ENCODE peak calls at places on chromosomes 3 and 15, in eight cellular contexts. One of them, this sample, is unnamed.

GRCh38 chr3:30659270-30660127 is 53.1 kb downstream of the TGFBR2 start:
- DNase-seq in CD8-positive, alpha-beta memory T cell: no peak
- DNase-seq in GM23338: no peak
- DNase-seq in astrocyte: peak; percentile 98
- DNase-seq in CD4-positive, CD25-positive, alpha-beta regulatory T cell: no peak
- DNase-seq in esophagus squamous epithelium: no peak
- DNase-seq in heart right ventricle: no peak
- DNase-seq in sigmoid colon: no peak
- DNase-seq in this sample: no peak

GRCh38 chr15:50355612-50355905 is 561 bp upstream of the GABPB1 start:
- DNase-seq in CD8-positive, alpha-beta memory T cell: no peak
- DNase-seq in GM23338: no peak
- DNase-seq in astrocyte: no peak
- DNase-seq in CD4-positive, CD25-positive, alpha-beta regulatory T cell: no peak
- DNase-seq in esophagus squamous epithelium: no peak
- DNase-seq in heart right ventricle: no peak
- DNase-seq in sigmoid colon: no peak
- DNase-seq in this sample: no peak

GRCh38 chr15:74817370-74817737 is 4.7 kb downstream of the LMAN1L start:
- DNase-seq in CD8-positive, alpha-beta memory T cell: no peak
- DNase-seq in GM23338: no peak
- DNase-seq in astrocyte: no peak
- DNase-seq in CD4-positive, CD25-positive, alpha-beta regulatory T cell: no peak
- DNase-seq in esophagus squamous epithelium: no peak
- DNase-seq in heart right ventricle: peak; percentile 58
- DNase-seq in sigmoid colon: no peak
- DNase-seq in this sample: no peak

GRCh38 chr3:193982258-193982659 is 153.7 kb upstream of the HES1 start:
- DNase-seq in CD8-positive, alpha-beta memory T cell: no peak
- DNase-seq in GM23338: no peak
- DNase-seq in astrocyte: peak; percentile 85
- DNase-seq in CD4-positive, CD25-positive, alpha-beta regulatory T cell: no peak
- DNase-seq in esophagus squamous epithelium: no peak
- DNase-seq in heart right ventricle: peak; percentile 83
- DNase-seq in sigmoid colon: peak; percentile 81
- DNase-seq in this sample: peak; percentile 67

GRCh38 chr3:37221407-37221806 is 47.0 kb upstream of the LRRFIP2 start:
- DNase-seq in CD8-positive, alpha-beta memory T cell: no peak
- DNase-seq in GM23338: no peak
- DNase-seq in astrocyte: peak; percentile 85
- DNase-seq in CD4-positive, CD25-positive, alpha-beta regulatory T cell: no peak
- DNase-seq in esophagus squamous epithelium: no peak
- DNase-seq in heart right ventricle: no peak
- DNase-seq in sigmoid colon: no peak
- DNase-seq in this sample: no peak

GRCh38 chr15:79989682-79990081 is 18.7 kb upstream of the BCL2A1 start:
- DNase-seq in CD8-positive, alpha-beta memory T cell: no peak
- DNase-seq in GM23338: no peak
- DNase-seq in astrocyte: no peak
- DNase-seq in CD4-positive, CD25-positive, alpha-beta regulatory T cell: no peak
- DNase-seq in esophagus squamous epithelium: no peak
- DNase-seq in heart right ventricle: no peak
- DNase-seq in sigmoid colon: no peak
- DNase-seq in this sample: no peak

GRCh38 chr15:74795961-74796625 is 14.2 kb downstream of the CSK start:
- DNase-seq in CD8-positive, alpha-beta memory T cell: no peak
- DNase-seq in GM23338: no peak
- DNase-seq in astrocyte: no peak
- DNase-seq in CD4-positive, CD25-positive, alpha-beta regulatory T cell: no peak
- DNase-seq in esophagus squamous epithelium: no peak
- DNase-seq in heart right ventricle: no peak
- DNase-seq in sigmoid colon: no peak
- DNase-seq in this sample: no peak

GRCh38 chr3:197499427-197499826 is 56.3 kb downstream of the BDH1 start:
- DNase-seq in CD8-positive, alpha-beta memory T cell: no peak
- DNase-seq in GM23338: no peak
- DNase-seq in astrocyte: peak; percentile 92
- DNase-seq in CD4-positive, CD25-positive, alpha-beta regulatory T cell: no peak
- DNase-seq in esophagus squamous epithelium: no peak
- DNase-seq in heart right ventricle: no peak
- DNase-seq in sigmoid colon: no peak
- DNase-seq in this sample: no peak

GRCh38 chr3:139202226-139202958 is 141.4 kb upstream of the MRPS22 start:
- DNase-seq in CD8-positive, alpha-beta memory T cell: no peak
- DNase-seq in GM23338: peak; percentile 85
- DNase-seq in astrocyte: no peak
- DNase-seq in CD4-positive, CD25-positive, alpha-beta regulatory T cell: no peak
- DNase-seq in esophagus squamous epithelium: no peak
- DNase-seq in heart right ventricle: no peak
- DNase-seq in sigmoid colon: no peak
- DNase-seq in this sample: no peak

GRCh38 chr3:37863949-37864822 is 2.5 kb downstream of the CTDSPL start:
- DNase-seq in CD8-positive, alpha-beta memory T cell: no peak
- DNase-seq in GM23338: peak; percentile 35
- DNase-seq in astrocyte: no peak
- DNase-seq in CD4-positive, CD25-positive, alpha-beta regulatory T cell: no peak
- DNase-seq in esophagus squamous epithelium: no peak
- DNase-seq in heart right ventricle: no peak
- DNase-seq in sigmoid colon: no peak
- DNase-seq in this sample: no peak

GRCh38 chr3:30370681-30371271 is 235.6 kb upstream of the TGFBR2 start:
- DNase-seq in CD8-positive, alpha-beta memory T cell: no peak
- DNase-seq in GM23338: no peak
- DNase-seq in astrocyte: peak; percentile 86
- DNase-seq in CD4-positive, CD25-positive, alpha-beta regulatory T cell: no peak
- DNase-seq in esophagus squamous epithelium: no peak
- DNase-seq in heart right ventricle: no peak
- DNase-seq in sigmoid colon: no peak
- DNase-seq in this sample: no peak

GRCh38 chr3:117097356-117097755 is 387.8 kb downstream of the TUSC7 start:
- DNase-seq in CD8-positive, alpha-beta memory T cell: no peak
- DNase-seq in GM23338: no peak
- DNase-seq in astrocyte: peak; percentile 29
- DNase-seq in CD4-positive, CD25-positive, alpha-beta regulatory T cell: no peak
- DNase-seq in esophagus squamous epithelium: no peak
- DNase-seq in heart right ventricle: no peak
- DNase-seq in sigmoid colon: no peak
- DNase-seq in this sample: no peak

DNA sequence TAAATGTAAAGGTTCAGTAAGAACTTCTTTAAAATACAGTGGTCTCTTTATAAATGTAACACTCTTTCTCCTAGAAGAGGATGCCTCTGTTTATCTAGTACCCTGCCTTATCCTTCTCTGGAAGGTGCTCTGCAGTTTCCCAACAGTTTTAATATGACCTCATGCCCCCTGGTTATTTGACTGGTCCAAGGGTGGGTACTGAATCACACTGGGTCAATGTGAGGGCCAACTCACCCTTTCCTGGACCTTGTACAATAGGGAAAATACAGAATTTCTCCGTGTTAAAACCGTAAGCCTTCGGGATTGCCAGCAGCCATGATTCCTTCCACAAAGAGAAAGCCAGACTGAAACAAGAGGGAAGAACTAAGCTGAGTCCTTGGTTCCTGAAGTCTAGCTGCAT is 9.2 kb downstream of the DCBLD2 start:
- DNase-seq in CD8-positive, alpha-beta memory T cell: no peak
- DNase-seq in GM23338: no peak
- DNase-seq in astrocyte: no peak
- DNase-seq in CD4-positive, CD25-positive, alpha-beta regulatory T cell: no peak
- DNase-seq in esophagus squamous epithelium: no peak
- DNase-seq in heart right ventricle: no peak
- DNase-seq in sigmoid colon: no peak
- DNase-seq in this sample: no peak
- H3K36me3 ChIP-seq in CD8-positive, alpha-beta memory T cell: no peaks in the 10 kb centered on the region
- H3K36me3 ChIP-seq in GM23338: no peaks in the 10 kb centered on the region
- H3K36me3 ChIP-seq in astrocyte: peaks cover 41% of the 10 kb centered on the region
- H3K36me3 ChIP-seq in CD4-positive, CD25-positive, alpha-beta regulatory T cell: no peaks in the 10 kb centered on the region
- H3K36me3 ChIP-seq in esophagus squamous epithelium: no peaks in the 10 kb centered on the region
- H3K36me3 ChIP-seq in heart right ventricle: no peaks in the 10 kb centered on the region
- H3K36me3 ChIP-seq in sigmoid colon: no peaks in the 10 kb centered on the region
- H3K36me3 ChIP-seq in this sample: no peaks in the 10 kb centered on the region

GRCh38 chr3:149197669-149198068 is 24.0 kb downstream of the CP start:
- DNase-seq in CD8-positive, alpha-beta memory T cell: no peak
- DNase-seq in GM23338: peak; percentile 55
- DNase-seq in astrocyte: no peak
- DNase-seq in CD4-positive, CD25-positive, alpha-beta regulatory T cell: no peak
- DNase-seq in esophagus squamous epithelium: no peak
- DNase-seq in heart right ventricle: no peak
- DNase-seq in sigmoid colon: no peak
- DNase-seq in this sample: no peak
- H3K27ac ChIP-seq in CD8-positive, alpha-beta memory T cell: no peak overlapping the region
- H3K27ac ChIP-seq in GM23338: peak overlapping the region; percentile 100
- H3K27ac ChIP-seq in astrocyte: no peak overlapping the region
- H3K27ac ChIP-seq in CD4-positive, CD25-positive, alpha-beta regulatory T cell: no peak overlapping the region
- H3K27ac ChIP-seq in esophagus squamous epithelium: no peak overlapping the region
- H3K27ac ChIP-seq in heart right ventricle: no peak overlapping the region
- H3K27ac ChIP-seq in sigmoid colon: no peak overlapping the region
- H3K27ac ChIP-seq in this sample: no peak overlapping the region

GRCh38 chr15:73792429-73792828 is 39.3 kb upstream of the INSYN1 start:
- DNase-seq in CD8-positive, alpha-beta memory T cell: no peak
- DNase-seq in GM23338: no peak
- DNase-seq in astrocyte: no peak
- DNase-seq in CD4-positive, CD25-positive, alpha-beta regulatory T cell: no peak
- DNase-seq in esophagus squamous epithelium: no peak
- DNase-seq in heart right ventricle: peak; percentile 35
- DNase-seq in sigmoid colon: no peak
- DNase-seq in this sample: no peak

GRCh38 chr15:73796266-73796939 is 43.3 kb upstream of the INSYN1 start:
- DNase-seq in CD8-positive, alpha-beta memory T cell: no peak
- DNase-seq in GM23338: no peak
- DNase-seq in astrocyte: no peak
- DNase-seq in CD4-positive, CD25-positive, alpha-beta regulatory T cell: no peak
- DNase-seq in esophagus squamous epithelium: no peak
- DNase-seq in heart right ventricle: peak; percentile 70
- DNase-seq in sigmoid colon: no peak
- DNase-seq in this sample: no peak

GRCh38 chr15:73797366-73798158 is 44.4 kb upstream of the INSYN1 start:
- DNase-seq in CD8-positive, alpha-beta memory T cell: no peak
- DNase-seq in GM23338: no peak
- DNase-seq in astrocyte: no peak
- DNase-seq in CD4-positive, CD25-positive, alpha-beta regulatory T cell: no peak
- DNase-seq in esophagus squamous epithelium: no peak
- DNase-seq in heart right ventricle: no peak
- DNase-seq in sigmoid colon: no peak
- DNase-seq in this sample: no peak

GRCh38 chr15:73799466-73799865 is 46.3 kb upstream of the INSYN1 start:
- DNase-seq in CD8-positive, alpha-beta memory T cell: no peak
- DNase-seq in GM23338: peak; percentile 30
- DNase-seq in astrocyte: peak; percentile 56
- DNase-seq in CD4-positive, CD25-positive, alpha-beta regulatory T cell: no peak
- DNase-seq in esophagus squamous epithelium: no peak
- DNase-seq in heart right ventricle: no peak
- DNase-seq in sigmoid colon: no peak
- DNase-seq in this sample: no peak

DNA sequence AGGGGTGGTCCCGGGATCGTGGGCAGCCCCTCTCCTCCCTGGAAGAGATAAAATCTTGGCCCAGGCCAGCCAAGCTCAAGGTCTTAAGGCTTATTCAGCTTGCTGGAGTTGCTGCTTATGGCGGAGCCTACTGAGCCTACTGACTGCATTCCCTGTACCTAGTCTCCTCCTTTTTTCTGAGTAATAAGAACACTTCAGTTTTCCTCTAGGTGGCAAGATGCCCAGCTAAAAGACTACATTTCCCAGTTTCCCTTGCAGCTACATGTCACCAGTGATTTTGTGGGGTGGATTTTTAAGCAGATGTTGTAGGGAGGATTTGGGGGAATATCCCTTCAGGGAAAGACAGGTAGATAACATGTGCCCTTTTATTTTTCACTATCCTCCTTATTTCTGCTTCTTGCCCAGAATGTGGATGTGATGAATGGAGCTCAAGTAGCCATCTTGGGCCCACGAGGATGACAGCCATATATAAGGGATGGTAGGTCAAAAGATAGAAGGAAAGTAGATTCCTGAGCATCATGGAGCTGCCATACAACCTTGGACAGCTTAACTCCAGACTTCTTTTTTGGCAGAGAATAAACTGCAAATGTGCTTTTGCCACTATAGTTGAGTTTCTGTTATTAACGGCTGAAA is 41.5 kb upstream of the INSYN1 start:
- DNase-seq in CD8-positive, alpha-beta memory T cell: no peak
- DNase-seq in GM23338: peak; percentile 28
- DNase-seq in astrocyte: peak; percentile 37
- DNase-seq in CD4-positive, CD25-positive, alpha-beta regulatory T cell: no peak
- DNase-seq in esophagus squamous epithelium: no peak
- DNase-seq in heart right ventricle: no peak
- DNase-seq in sigmoid colon: no peak
- DNase-seq in this sample: no peak
- H3K36me3 ChIP-seq in CD8-positive, alpha-beta memory T cell: no peaks in the 10 kb centered on the region
- H3K36me3 ChIP-seq in GM23338: no peaks in the 10 kb centered on the region
- H3K36me3 ChIP-seq in astrocyte: no peaks in the 10 kb centered on the region
- H3K36me3 ChIP-seq in CD4-positive, CD25-positive, alpha-beta regulatory T cell: no peaks in the 10 kb centered on the region
- H3K36me3 ChIP-seq in esophagus squamous epithelium: no peaks in the 10 kb centered on the region
- H3K36me3 ChIP-seq in heart right ventricle: no peaks in the 10 kb centered on the region
- H3K36me3 ChIP-seq in sigmoid colon: no peaks in the 10 kb centered on the region
- H3K36me3 ChIP-seq in this sample: no peaks in the 10 kb centered on the region

GRCh38 chr15:29924750-29925149 is 102.5 kb upstream of the TJP1 start:
- DNase-seq in CD8-positive, alpha-beta memory T cell: no peak
- DNase-seq in GM23338: peak; percentile 97
- DNase-seq in astrocyte: peak; percentile 89
- DNase-seq in CD4-positive, CD25-positive, alpha-beta regulatory T cell: no peak
- DNase-seq in esophagus squamous epithelium: no peak
- DNase-seq in heart right ventricle: peak; percentile 18
- DNase-seq in sigmoid colon: no peak
- DNase-seq in this sample: no peak
- H3K27ac ChIP-seq in CD8-positive, alpha-beta memory T cell: no peak overlapping the region
- H3K27ac ChIP-seq in GM23338: peak overlapping the region; percentile 61
- H3K27ac ChIP-seq in astrocyte: peak overlapping the region; percentile 73
- H3K27ac ChIP-seq in CD4-positive, CD25-positive, alpha-beta regulatory T cell: no peak overlapping the region
- H3K27ac ChIP-seq in esophagus squamous epithelium: peak overlapping the region; percentile 72
- H3K27ac ChIP-seq in heart right ventricle: no peak overlapping the region
- H3K27ac ChIP-seq in sigmoid colon: no peak overlapping the region
- H3K27ac ChIP-seq in this sample: peak overlapping the region; percentile 15

GRCh38 chr15:44443515-44443914 is 16.1 kb downstream of the CTDSPL2 start:
- DNase-seq in CD8-positive, alpha-beta memory T cell: no peak
- DNase-seq in GM23338: no peak
- DNase-seq in astrocyte: no peak
- DNase-seq in CD4-positive, CD25-positive, alpha-beta regulatory T cell: no peak
- DNase-seq in esophagus squamous epithelium: no peak
- DNase-seq in heart right ventricle: no peak
- DNase-seq in sigmoid colon: no peak
- DNase-seq in this sample: no peak
- H3K36me3 ChIP-seq in CD8-positive, alpha-beta memory T cell: no peaks in the 10 kb centered on the region
- H3K36me3 ChIP-seq in GM23338: no peaks in the 10 kb centered on the region
- H3K36me3 ChIP-seq in astrocyte: no peaks in the 10 kb centered on the region
- H3K36me3 ChIP-seq in CD4-positive, CD25-positive, alpha-beta regulatory T cell: peaks cover 11% of the 10 kb centered on the region
- H3K36me3 ChIP-seq in esophagus squamous epithelium: peaks cover 19% of the 10 kb centered on the region
- H3K36me3 ChIP-seq in heart right ventricle: no peaks in the 10 kb centered on the region
- H3K36me3 ChIP-seq in sigmoid colon: no peaks in the 10 kb centered on the region
- H3K36me3 ChIP-seq in this sample: no peaks in the 10 kb centered on the region

GRCh38 chr3:179450321-179450720 is 949 bp downstream of the GNB4 start:
- DNase-seq in CD8-positive, alpha-beta memory T cell: no peak
- DNase-seq in GM23338: no peak
- DNase-seq in astrocyte: peak; percentile 15
- DNase-seq in CD4-positive, CD25-positive, alpha-beta regulatory T cell: no peak
- DNase-seq in esophagus squamous epithelium: no peak
- DNase-seq in heart right ventricle: no peak
- DNase-seq in sigmoid colon: no peak
- DNase-seq in this sample: no peak
- H3K27ac ChIP-seq in CD8-positive, alpha-beta memory T cell: peak overlapping the region; percentile 18
- H3K27ac ChIP-seq in GM23338: no peak overlapping the region
- H3K27ac ChIP-seq in astrocyte: peak overlapping the region; percentile 89
- H3K27ac ChIP-seq in CD4-positive, CD25-positive, alpha-beta regulatory T cell: no peak overlapping the region
- H3K27ac ChIP-seq in esophagus squamous epithelium: peak overlapping the region; percentile 93
- H3K27ac ChIP-seq in heart right ventricle: peak overlapping the region; percentile 95
- H3K27ac ChIP-seq in sigmoid colon: peak overlapping the region; percentile 93
- H3K27ac ChIP-seq in this sample: peak overlapping the region; percentile 99

This sample was measured in tibial nerve.